ENCODE peak calls at places on chromosome 1, in ten cellular contexts. W is stimulated activated CD8-positive, alpha-beta memory T cell treated with anti-CD3 and anti-CD28 coated beads, Interleukin-15, amount 100 ng/mL, for 4 hours; Y is heart right ventricle; E is Kasumi-1; G is activated CD4-positive, alpha-beta T cell treated with anti-CD3 and anti-CD28 coated beads, Interleukin-2, amount 50 U/mL, for 1 hour; M is LoVo; V is stimulated activated CD4-positive, alpha-beta T cell treated with anti-CD3 and anti-CD28 coated beads, Interleukin-15, amount 100 ng/mL, for 1 hour; C is CD4-positive, CD25-positive, alpha-beta regulatory T cell; R is naive thymus-derived CD8-positive, alpha-beta T cell; J is hypothalamus. X is an unnamed sample.

GRCh38 chr1:234933475-234933874 is 195.2 kb downstream of the TOMM20 start:
- DNase-seq in W (no peak), Y (peak), E (no peak), G (no peak), M (peak), V (no peak), C (no peak), R (no peak), J (no peak), X (peak)

GRCh38 chr1:215397106-215397505 is 170.0 kb upstream of the KCTD3 start:
- DNase-seq in W (no peak), Y (no peak), E (no peak), G (no peak), M (no peak), V (no peak), C (no peak), R (no peak), J (no peak), X (no peak)

GRCh38 chr1:7669559-7670208 is 101.4 kb upstream of the VAMP3 start:
- DNase-seq in W (peak), Y (peak), E (peak), G (peak), M (peak), V (peak), C (peak), R (peak), J (no peak), X (peak)

GRCh38 chr1:86741947-86742572 is 37.7 kb downstream of the SH3GLB1 start:
- DNase-seq in W (no peak), Y (no peak), E (peak), G (peak), M (peak), V (no peak), C (peak), R (peak), J (no peak), X (peak)

GRCh38 chr1:15260418-15261154 is 13.6 kb downstream of the FHAD1 start:
- DNase-seq in W (no peak), Y (no peak), E (no peak), G (no peak), M (no peak), V (no peak), C (no peak), R (no peak), J (no peak), X (no peak)

GRCh38 chr1:162905759-162906158 is 44.8 kb upstream of the CCDC190 start:
- DNase-seq in W (no peak), Y (no peak), E (no peak), G (no peak), M (peak), V (no peak), C (no peak), R (no peak), J (no peak), X (no peak)

GRCh38 chr1:157272899-157273774 is 134.9 kb upstream of the ETV3 start:
- DNase-seq in W (no peak), Y (no peak), E (no peak), G (no peak), M (no peak), V (no peak), C (no peak), R (no peak), J (no peak), X (no peak)

GRCh38 chr1:11931845-11932244 is 2.7 kb upstream of the PLOD1 start:
- DNase-seq in W (no peak), Y (no peak), E (no peak), G (no peak), M (no peak), V (no peak), C (no peak), R (no peak), J (no peak), X (no peak)

GRCh38 chr1:18480315-18481189 is at the start of gene KLHDC7A:
- DNase-seq in W (no peak), Y (no peak), E (no peak), G (no peak), M (peak), V (no peak), C (no peak), R (no peak), J (no peak), X (peak)

GRCh38 chr1:186849824-186850223 is 21.1 kb downstream of the PLA2G4A start:
- DNase-seq in W (no peak), Y (no peak), E (no peak), G (no peak), M (no peak), V (no peak), C (no peak), R (no peak), J (no peak), X (no peak)

GRCh38 chr1:177937931-177938330 is 31.9 kb downstream of the SEC16B start:
- DNase-seq in W (no peak), Y (no peak), E (no peak), G (no peak), M (no peak), V (no peak), C (no peak), R (no peak), J (no peak), X (no peak)

GRCh38 chr1:39194398-39195051 is 10.0 kb upstream of the MACF1 start:
- DNase-seq in W (no peak), Y (no peak), E (no peak), G (no peak), M (no peak), V (no peak), C (no peak), R (no peak), J (no peak), X (no peak)

GRCh38 chr1:8870605-8871538 is 7.6 kb downstream of the ENO1 start:
- DNase-seq in W (no peak), Y (no peak), E (no peak), G (no peak), M (no peak), V (no peak), C (no peak), R (no peak), J (no peak), X (no peak)

GRCh38 chr1:151939141-151939540 is 29.8 kb upstream of the THEM4 start:
- DNase-seq in W (no peak), Y (no peak), E (no peak), G (no peak), M (no peak), V (no peak), C (no peak), R (no peak), J (no peak), X (no peak)

GRCh38 chr1:121444096-121444495 is 259.3 kb downstream of the SRGAP2C start:
- DNase-seq in W (no peak), Y (no peak), E (no peak), G (no peak), M (no peak), V (no peak), C (no peak), R (no peak), J (no peak), X (no peak)

GRCh38 chr1:204295666-204296065 is 64.1 kb downstream of the PLEKHA6 start:
- DNase-seq in W (no peak), Y (peak), E (no peak), G (no peak), M (no peak), V (no peak), C (no peak), R (no peak), J (no peak), X (no peak)

GRCh38 chr1:11653101-11653601 is 1.1 kb downstream of the FBXO2 start:
- DNase-seq in W (no peak), Y (no peak), E (no peak), G (no peak), M (peak), V (no peak), C (no peak), R (no peak), J (no peak), X (no peak)

GRCh38 chr1:97186381-97186780 is 464.8 kb downstream of the PTBP2 start:
- DNase-seq in W (no peak), Y (no peak), E (peak), G (no peak), M (no peak), V (no peak), C (no peak), R (no peak), J (no peak), X (no peak)

GRCh38 chr1:228554107-228554506 is 66.9 kb downstream of the RNF187 start:
- DNase-seq in W (no peak), Y (no peak), E (no peak), G (no peak), M (peak), V (no peak), C (no peak), R (no peak), J (no peak), X (no peak)

GRCh38 chr1:38728176-38728908 is 131.2 kb downstream of the RRAGC start:
- DNase-seq in W (no peak), Y (peak), E (no peak), G (no peak), M (no peak), V (no peak), C (no peak), R (no peak), J (no peak), X (peak)

GRCh38 chr1:160375788-160376524 is 9.1 kb downstream of the NHLH1 start:
- DNase-seq in W (no peak), Y (no peak), E (no peak), G (no peak), M (no peak), V (no peak), C (no peak), R (no peak), J (no peak), X (no peak)

GRCh38 chr1:197948926-197949899 is 32.0 kb downstream of the LHX9 start:
- DNase-seq in W (no peak), Y (no peak), E (no peak), G (no peak), M (no peak), V (no peak), C (no peak), R (no peak), J (no peak), X (no peak)

GRCh38 chr1:195019385-195019784 is 1588.9 kb downstream of the KCNT2 start:
- DNase-seq in W (no peak), Y (no peak), E (no peak), G (no peak), M (no peak), V (no peak), C (no peak), R (no peak), J (no peak), X (no peak)

GRCh38 chr1:241531195-241532172 is 694 bp upstream of the KMO start:
- DNase-seq in W (no peak), Y (no peak), E (peak), G (no peak), M (peak), V (no peak), C (no peak), R (no peak), J (no peak), X (no peak)

GRCh38 chr1:165143437-165144065 is 213.0 kb downstream of the LMX1A start:
- DNase-seq in W (no peak), Y (peak), E (peak), G (no peak), M (no peak), V (no peak), C (no peak), R (no peak), J (no peak), X (no peak)

GRCh38 chr1:205247130-205247921 is 19.6 kb downstream of the TMCC2 start:
- DNase-seq in W (no peak), Y (no peak), E (no peak), G (no peak), M (no peak), V (no peak), C (no peak), R (no peak), J (peak), X (no peak)

GRCh38 chr1:197027359-197027758 is 39.7 kb downstream of the F13B start:
- DNase-seq in W (no peak), Y (no peak), E (no peak), G (no peak), M (no peak), V (no peak), C (no peak), R (no peak), J (no peak), X (no peak)

GRCh38 chr1:3501856-3502665 is 47.6 kb downstream of the ARHGEF16 start:
- DNase-seq in W (no peak), Y (peak), E (no peak), G (peak), M (no peak), V (no peak), C (peak), R (peak), J (no peak), X (peak)

GRCh38 chr1:58848818-58849411 is 65.1 kb upstream of the JUN start:
- DNase-seq in W (no peak), Y (peak), E (peak), G (no peak), M (peak), V (no peak), C (no peak), R (no peak), J (no peak), X (peak)

X was measured in heart left ventricle.